ENCODE peak calls at places on chromosomes 5 and 9, in nine cellular contexts. I, B, U, A, N, T, P, K and O are unnamed samples.

GRCh38 chr5:141897425-141897824 is 19.2 kb upstream of the PCDH1 start:
- DNase-seq in P (no peak), B (no peak), N (no peak), A (no peak), U (no peak), T (no peak), K (no peak), I (no peak), O (no peak)

GRCh38 chr9:136829981-136830885 is 12.0 kb upstream of the AJM1 start:
- DNase-seq in N (no peak), P (no peak), I (no peak), T (no peak), U (no peak), A (no peak), B (no peak), K (no peak), O (no peak)

GRCh38 chr5:133324058-133324457 is 272.2 kb downstream of the HSPA4 start:
- DNase-seq in N (no peak), K (no peak), B (no peak), P (no peak), A (no peak), T (no peak), I (no peak), U (peak; percentile 33), O (no peak)

GRCh38 chr5:110335361-110336046 is 391.0 kb downstream of the TMEM232 start:
- DNase-seq in T (no peak), P (peak; percentile 48), A (no peak), K (no peak), N (no peak), I (peak; percentile 67), U (no peak), B (peak; percentile 67), O (peak; percentile 83)

GRCh38 chr5:54520438-54520846 is 2.9 kb downstream of the SNX18 start:
- DNase-seq in I (no peak), K (no peak), A (no peak), B (peak; percentile 45), T (no peak), U (no peak), N (no peak), P (no peak), O (no peak)

GRCh38 chr5:1465966-1466471 is 20.8 kb upstream of the SLC6A3 start:
- DNase-seq in T (no peak), I (no peak), U (no peak), B (no peak), K (no peak), P (no peak), N (no peak), A (no peak), O (no peak)

GRCh38 chr5:38601843-38602424 is 45.5 kb upstream of the LIFR start:
- DNase-seq in N (no peak), I (no peak), A (no peak), B (peak; percentile 92), U (no peak), P (no peak), K (no peak), T (no peak), O (no peak)

GRCh38 chr9:17065062-17065461 is 69.8 kb upstream of the CNTLN start:
- DNase-seq in N (no peak), P (no peak), U (peak; percentile 11), A (no peak), T (no peak), I (no peak), K (no peak), B (peak; percentile 27), O (no peak)

GRCh38 chr5:138874241-138874640 is 894 bp downstream of the LRRTM2 start:
- DNase-seq in A (no peak), P (no peak), U (no peak), K (no peak), I (no peak), B (no peak), T (peak; percentile 48), N (no peak), O (no peak)

GRCh38 chr5:126523818-126524522 is 71.0 kb downstream of the ALDH7A1 start:
- DNase-seq in P (no peak), A (no peak), I (no peak), B (no peak), K (no peak), T (no peak), U (no peak), N (no peak), O (no peak)

GRCh38 chr5:14469485-14470377 is 111.9 kb upstream of the OTULINL start:
- DNase-seq in I (no peak), N (no peak), T (no peak), A (no peak), P (no peak), K (no peak), U (no peak), B (no peak), O (no peak)

GRCh38 chr5:54049144-54049543 is 261.2 kb downstream of the ARL15 start:
- DNase-seq in P (no peak), U (no peak), A (no peak), K (no peak), N (no peak), I (no peak), B (no peak), T (no peak), O (no peak)

GRCh38 chr9:104142799-104143553 is 48.9 kb downstream of the SMC2 start:
- DNase-seq in T (no peak), B (no peak), P (no peak), U (no peak), K (no peak), A (no peak), N (no peak), I (no peak), O (no peak)

GRCh38 chr9:33463151-33463550 is 10.6 kb downstream of the NOL6 start:
- DNase-seq in P (no peak), A (no peak), U (no peak), T (no peak), I (no peak), K (no peak), N (no peak), B (no peak), O (no peak)

GRCh38 chr5:34996236-34996635 is 51.5 kb downstream of the AGXT2 start:
- DNase-seq in P (no peak), I (no peak), A (no peak), T (no peak), B (no peak), K (no peak), U (no peak), N (no peak), O (no peak)

GRCh38 chr5:112917453-112918005 is 4.5 kb downstream of the REEP5 start:
- DNase-seq in U (no peak), K (no peak), B (peak; percentile 26), A (no peak), P (no peak), I (no peak), T (no peak), N (peak; percentile 25), O (no peak)

GRCh38 chr9:29822458-29822857 is 2249.2 kb upstream of the C9orf72 start:
- DNase-seq in N (no peak), P (no peak), T (no peak), U (no peak), I (no peak), B (no peak), K (no peak), A (no peak), O (no peak)

GRCh38 chr5:57887851-57888621 is 405.4 kb upstream of the ACTBL2 start:
- DNase-seq in P (peak; percentile 29), I (no peak), A (no peak), K (no peak), N (no peak), T (peak; percentile 8), U (peak; percentile 55), B (peak; percentile 54), O (peak; percentile 30)

GRCh38 chr9:29511680-29512079 is 1938.4 kb upstream of the C9orf72 start:
- DNase-seq in K (no peak), T (no peak), B (no peak), P (no peak), I (no peak), A (no peak), U (no peak), N (no peak), O (no peak)

GRCh38 chr9:124046189-124046588 is 34.6 kb downstream of the LHX2 start:
- DNase-seq in K (no peak), B (no peak), N (no peak), A (no peak), P (no peak), T (no peak), I (no peak), U (no peak), O (no peak)